ENCODE peak calls at places on chromosome 7, in nine cellular contexts. One of them, this sample, is unnamed.
A peak's percentile ranks its signal among the peaks of the same experiment; 100 is the strongest.

GRCh38 chr7:4998830-4999768 is 40.1 kb upstream of the MMD2 start:
- DNase-seq in neural progenitor cell: no peak
- DNase-seq in adrenal gland: no peak
- DNase-seq in HFF-Myc: no peak
- DNase-seq in right lobe of liver: no peak
- DNase-seq in A549: no peak
- DNase-seq in tibial artery: peak; percentile 33
- DNase-seq in cardiac muscle cell: no peak
- DNase-seq in lower leg skin: no peak
- DNase-seq in this sample: no peak

GRCh38 chr7:43303740-43304241 is 191.3 kb downstream of the HECW1 start:
- DNase-seq in neural progenitor cell: no peak
- DNase-seq in adrenal gland: no peak
- DNase-seq in HFF-Myc: peak; percentile 30
- DNase-seq in right lobe of liver: no peak
- DNase-seq in A549: no peak
- DNase-seq in tibial artery: no peak
- DNase-seq in cardiac muscle cell: no peak
- DNase-seq in lower leg skin: no peak
- DNase-seq in this sample: no peak

GRCh38 chr7:22561356-22561755 is 61.4 kb upstream of the STEAP1B start:
- DNase-seq in neural progenitor cell: peak; percentile 74
- DNase-seq in adrenal gland: peak; percentile 40
- DNase-seq in HFF-Myc: peak; percentile 95
- DNase-seq in right lobe of liver: no peak
- DNase-seq in A549: peak; percentile 55
- DNase-seq in tibial artery: peak; percentile 92
- DNase-seq in cardiac muscle cell: peak; percentile 92
- DNase-seq in lower leg skin: peak; percentile 92
- DNase-seq in this sample: no peak

GRCh38 chr7:130649004-130649790 is 19.4 kb downstream of the COPG2 start:
- DNase-seq in neural progenitor cell: no peak
- DNase-seq in adrenal gland: no peak
- DNase-seq in HFF-Myc: peak; percentile 25
- DNase-seq in right lobe of liver: no peak
- DNase-seq in A549: no peak
- DNase-seq in tibial artery: no peak
- DNase-seq in cardiac muscle cell: no peak
- DNase-seq in lower leg skin: no peak
- DNase-seq in this sample: peak; percentile 64

GRCh38 chr7:41955475-41956243 is 252.8 kb upstream of the INHBA start:
- DNase-seq in neural progenitor cell: peak; percentile 91
- DNase-seq in adrenal gland: peak; percentile 88
- DNase-seq in HFF-Myc: peak; percentile 89
- DNase-seq in right lobe of liver: peak; percentile 71
- DNase-seq in A549: peak; percentile 35
- DNase-seq in tibial artery: peak; percentile 98
- DNase-seq in cardiac muscle cell: peak; percentile 73
- DNase-seq in lower leg skin: peak; percentile 98
- DNase-seq in this sample: no peak

GRCh38 chr7:151981223-151981622 is 25.0 kb downstream of the GALNTL5 start:
- DNase-seq in neural progenitor cell: no peak
- DNase-seq in adrenal gland: no peak
- DNase-seq in HFF-Myc: no peak
- DNase-seq in right lobe of liver: no peak
- DNase-seq in A549: no peak
- DNase-seq in tibial artery: no peak
- DNase-seq in cardiac muscle cell: no peak
- DNase-seq in lower leg skin: no peak
- DNase-seq in this sample: no peak

GRCh38 chr7:26782501-26782900 is 81.9 kb downstream of the SKAP2 start:
- DNase-seq in neural progenitor cell: no peak
- DNase-seq in adrenal gland: no peak
- DNase-seq in HFF-Myc: no peak
- DNase-seq in right lobe of liver: no peak
- DNase-seq in A549: no peak
- DNase-seq in tibial artery: no peak
- DNase-seq in cardiac muscle cell: no peak
- DNase-seq in lower leg skin: no peak
- DNase-seq in this sample: no peak

GRCh38 chr7:101901661-101902491 is 84.5 kb downstream of the CUX1 start:
- DNase-seq in neural progenitor cell: no peak
- DNase-seq in adrenal gland: no peak
- DNase-seq in HFF-Myc: no peak
- DNase-seq in right lobe of liver: peak; percentile 12
- DNase-seq in A549: no peak
- DNase-seq in tibial artery: no peak
- DNase-seq in cardiac muscle cell: no peak
- DNase-seq in lower leg skin: no peak
- DNase-seq in this sample: no peak

DNA sequence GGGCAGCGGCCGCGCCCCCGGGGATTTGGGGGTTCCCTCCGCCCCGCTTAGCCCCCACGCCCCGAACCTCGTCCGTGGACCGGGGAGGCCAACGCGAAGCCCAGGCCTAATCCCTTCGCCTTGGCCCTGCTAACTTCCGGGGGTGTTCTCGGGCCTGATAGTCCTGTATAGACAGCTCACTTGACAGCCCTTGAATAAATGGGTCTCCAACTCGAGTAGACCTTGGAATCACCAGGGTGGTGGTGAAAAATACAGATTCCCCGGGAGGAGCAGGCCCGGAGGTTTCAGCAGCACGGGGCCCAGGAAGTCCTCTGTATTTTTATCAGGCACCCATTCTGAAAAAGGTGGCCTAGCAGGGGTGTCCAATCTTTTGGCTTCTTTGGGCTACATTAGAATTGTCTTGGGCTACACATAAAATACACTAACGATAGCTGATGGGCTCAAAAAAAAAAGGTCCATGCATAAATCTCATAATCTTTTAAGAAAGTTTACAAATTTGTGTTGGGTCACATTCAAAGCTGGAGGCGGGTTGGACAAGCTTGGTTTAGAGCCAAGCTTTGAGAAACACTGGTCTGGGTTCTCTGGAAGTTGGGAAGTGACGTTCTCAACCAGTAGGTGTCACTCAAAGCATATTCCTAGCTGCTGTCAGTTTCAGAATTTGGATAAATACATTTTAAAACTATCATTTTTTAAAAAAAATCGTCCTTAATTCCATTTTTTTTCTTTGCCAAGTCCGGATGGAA is 221.7 kb downstream of the PHTF2 start:
- DNase-seq in neural progenitor cell: peak; percentile 76
- DNase-seq in adrenal gland: peak; percentile 70
- DNase-seq in HFF-Myc: peak; percentile 70
- DNase-seq in right lobe of liver: no peak
- DNase-seq in A549: peak; percentile 80
- DNase-seq in tibial artery: peak; percentile 78
- DNase-seq in cardiac muscle cell: peak; percentile 65
- DNase-seq in lower leg skin: no peak
- DNase-seq in this sample: peak; percentile 65
- H3K4me3 ChIP-seq in neural progenitor cell: peak overlapping the region; percentile 61
- H3K4me3 ChIP-seq in adrenal gland: no peak overlapping the region
- H3K4me3 ChIP-seq in HFF-Myc: peak overlapping the region; percentile 44
- H3K4me3 ChIP-seq in right lobe of liver: peak overlapping the region; percentile 56
- H3K4me3 ChIP-seq in A549: peak overlapping the region; percentile 59
- H3K4me3 ChIP-seq in tibial artery: peak overlapping the region; percentile 67
- H3K4me3 ChIP-seq in cardiac muscle cell: peak overlapping the region; percentile 34
- H3K4me3 ChIP-seq in lower leg skin: peak overlapping the region; percentile 54
- H3K4me3 ChIP-seq in this sample: peak overlapping the region; percentile 60

GRCh38 chr7:107032050-107032449 is 12.5 kb upstream of the PRKAR2B start:
- DNase-seq in neural progenitor cell: no peak
- DNase-seq in adrenal gland: no peak
- DNase-seq in HFF-Myc: no peak
- DNase-seq in right lobe of liver: no peak
- DNase-seq in A549: no peak
- DNase-seq in tibial artery: no peak
- DNase-seq in cardiac muscle cell: no peak
- DNase-seq in lower leg skin: no peak
- DNase-seq in this sample: no peak

GRCh38 chr7:107035446-107035845 is 9.1 kb upstream of the PRKAR2B start:
- DNase-seq in neural progenitor cell: no peak
- DNase-seq in adrenal gland: no peak
- DNase-seq in HFF-Myc: peak; percentile 43
- DNase-seq in right lobe of liver: no peak
- DNase-seq in A549: peak; percentile 43
- DNase-seq in tibial artery: no peak
- DNase-seq in cardiac muscle cell: no peak
- DNase-seq in lower leg skin: no peak
- DNase-seq in this sample: no peak

GRCh38 chr7:107032720-107033438 is 11.6 kb upstream of the PRKAR2B start:
- DNase-seq in neural progenitor cell: no peak
- DNase-seq in adrenal gland: no peak
- DNase-seq in HFF-Myc: no peak
- DNase-seq in right lobe of liver: no peak
- DNase-seq in A549: no peak
- DNase-seq in tibial artery: no peak
- DNase-seq in cardiac muscle cell: no peak
- DNase-seq in lower leg skin: no peak
- DNase-seq in this sample: no peak

GRCh38 chr7:107036535-107036934 is 8.0 kb upstream of the PRKAR2B start:
- DNase-seq in neural progenitor cell: no peak
- DNase-seq in adrenal gland: no peak
- DNase-seq in HFF-Myc: no peak
- DNase-seq in right lobe of liver: no peak
- DNase-seq in A549: no peak
- DNase-seq in tibial artery: no peak
- DNase-seq in cardiac muscle cell: no peak
- DNase-seq in lower leg skin: no peak
- DNase-seq in this sample: no peak

DNA sequence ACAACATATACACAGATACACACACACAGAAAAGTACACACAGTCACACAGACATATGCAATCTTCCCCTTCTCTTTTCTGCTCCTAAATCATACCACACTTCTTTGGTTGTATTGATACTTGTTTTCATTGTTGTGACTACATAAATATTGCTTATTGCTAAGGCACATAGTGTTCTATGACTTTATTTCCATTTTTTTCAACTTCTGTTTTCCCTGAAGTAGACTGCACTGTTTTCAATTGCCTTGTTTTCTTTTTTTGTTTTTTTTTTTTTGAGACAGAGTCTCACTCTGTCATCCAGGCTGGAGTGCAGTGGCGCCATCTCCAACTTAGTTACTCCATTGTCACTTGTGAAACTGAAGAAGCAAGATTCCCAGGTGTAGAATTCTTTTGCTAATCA is 10.0 kb upstream of the PRKAR2B start:
- DNase-seq in neural progenitor cell: no peak
- DNase-seq in adrenal gland: no peak
- DNase-seq in HFF-Myc: no peak
- DNase-seq in right lobe of liver: no peak
- DNase-seq in A549: no peak
- DNase-seq in tibial artery: no peak
- DNase-seq in cardiac muscle cell: no peak
- DNase-seq in lower leg skin: no peak
- DNase-seq in this sample: no peak
- TF ChIP-seq CTCF in neural progenitor cell: no peak
- TF ChIP-seq CTCF in adrenal gland: no peak
- TF ChIP-seq CTCF in HFF-Myc: no peak
- TF ChIP-seq CTCF in right lobe of liver: no peak
- TF ChIP-seq CTCF in A549: no peak
- TF ChIP-seq CTCF in tibial artery: no peak
- TF ChIP-seq CTCF in cardiac muscle cell: no peak
- TF ChIP-seq CTCF in lower leg skin: no peak
- TF ChIP-seq CTCF in this sample: no peak

GRCh38 chr7:96009162-96009561 is 236.8 kb downstream of the DYNC1I1 start:
- DNase-seq in neural progenitor cell: no peak
- DNase-seq in adrenal gland: no peak
- DNase-seq in HFF-Myc: no peak
- DNase-seq in right lobe of liver: no peak
- DNase-seq in A549: no peak
- DNase-seq in tibial artery: no peak
- DNase-seq in cardiac muscle cell: no peak
- DNase-seq in lower leg skin: no peak
- DNase-seq in this sample: no peak
- H3K4me3 ChIP-seq in neural progenitor cell: no peak overlapping the region
- H3K4me3 ChIP-seq in adrenal gland: no peak overlapping the region
- H3K4me3 ChIP-seq in HFF-Myc: no peak overlapping the region
- H3K4me3 ChIP-seq in right lobe of liver: no peak overlapping the region
- H3K4me3 ChIP-seq in A549: no peak overlapping the region
- H3K4me3 ChIP-seq in tibial artery: no peak overlapping the region
- H3K4me3 ChIP-seq in cardiac muscle cell: no peak overlapping the region
- H3K4me3 ChIP-seq in lower leg skin: no peak overlapping the region
- H3K4me3 ChIP-seq in this sample: no peak overlapping the region

GRCh38 chr7:135150072-135150782 is 2.4 kb downstream of the TMEM140 start:
- DNase-seq in neural progenitor cell: no peak
- DNase-seq in adrenal gland: no peak
- DNase-seq in HFF-Myc: no peak
- DNase-seq in right lobe of liver: peak; percentile 65
- DNase-seq in A549: no peak
- DNase-seq in tibial artery: no peak
- DNase-seq in cardiac muscle cell: no peak
- DNase-seq in lower leg skin: no peak
- DNase-seq in this sample: no peak

GRCh38 chr7:135151162-135151932 is 3.5 kb downstream of the TMEM140 start:
- DNase-seq in neural progenitor cell: no peak
- DNase-seq in adrenal gland: no peak
- DNase-seq in HFF-Myc: no peak
- DNase-seq in right lobe of liver: no peak
- DNase-seq in A549: no peak
- DNase-seq in tibial artery: no peak
- DNase-seq in cardiac muscle cell: no peak
- DNase-seq in lower leg skin: no peak
- DNase-seq in this sample: peak; percentile 45

GRCh38 chr7:135143874-135144668 is 3.8 kb upstream of the TMEM140 start:
- DNase-seq in neural progenitor cell: no peak
- DNase-seq in adrenal gland: no peak
- DNase-seq in HFF-Myc: no peak
- DNase-seq in right lobe of liver: no peak
- DNase-seq in A549: no peak
- DNase-seq in tibial artery: no peak
- DNase-seq in cardiac muscle cell: no peak
- DNase-seq in lower leg skin: no peak
- DNase-seq in this sample: no peak

GRCh38 chr7:135147341-135147898 is 452 bp upstream of the TMEM140 start:
- DNase-seq in neural progenitor cell: no peak
- DNase-seq in adrenal gland: no peak
- DNase-seq in HFF-Myc: no peak
- DNase-seq in right lobe of liver: no peak
- DNase-seq in A549: no peak
- DNase-seq in tibial artery: no peak
- DNase-seq in cardiac muscle cell: no peak
- DNase-seq in lower leg skin: no peak
- DNase-seq in this sample: no peak

DNA sequence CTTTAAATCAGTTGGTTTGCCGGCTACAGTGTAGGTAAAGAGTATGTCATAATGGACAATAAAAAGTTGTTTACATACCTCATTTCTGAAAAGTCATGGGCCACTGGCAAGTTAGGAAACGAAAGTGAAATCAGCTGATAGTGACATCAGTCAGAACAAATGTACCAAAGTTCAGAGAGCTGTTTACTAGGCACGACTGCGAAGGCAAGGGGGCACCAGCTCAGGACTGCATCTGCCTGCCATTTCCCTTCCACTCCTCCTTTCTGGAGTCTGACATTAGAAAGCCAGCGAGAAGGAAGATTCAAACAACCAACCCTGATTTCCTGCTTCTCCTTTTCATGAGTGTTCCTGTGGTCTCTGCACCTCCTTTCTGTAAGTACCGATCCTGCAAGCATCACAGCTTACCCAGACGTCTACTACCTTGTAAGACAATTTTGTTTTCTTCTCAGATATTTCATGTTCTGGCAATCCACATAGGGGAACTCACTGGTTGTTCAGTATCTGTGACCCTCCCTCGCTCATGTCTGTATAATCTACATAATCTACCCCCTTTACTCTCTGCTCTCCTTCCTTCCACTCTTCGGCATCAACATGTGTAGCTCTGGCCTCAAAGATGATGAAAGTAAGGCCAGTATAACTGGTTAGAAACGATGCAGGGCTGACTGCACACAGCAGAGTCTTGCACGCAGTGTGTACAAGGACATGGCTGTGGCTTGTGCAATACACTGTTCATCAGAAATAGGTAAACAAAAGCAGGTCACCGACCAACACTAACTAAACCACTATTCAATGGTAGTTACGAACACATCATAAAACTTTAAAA is at the start of gene TMEM140:
- DNase-seq in neural progenitor cell: no peak
- DNase-seq in adrenal gland: no peak
- DNase-seq in HFF-Myc: no peak
- DNase-seq in right lobe of liver: peak; percentile 70
- DNase-seq in A549: no peak
- DNase-seq in tibial artery: no peak
- DNase-seq in cardiac muscle cell: no peak
- DNase-seq in lower leg skin: no peak
- DNase-seq in this sample: peak; percentile 84
- TF ChIP-seq CTCF in neural progenitor cell: no peak
- TF ChIP-seq CTCF in adrenal gland: no peak
- TF ChIP-seq CTCF in HFF-Myc: no peak
- TF ChIP-seq CTCF in right lobe of liver: no peak
- TF ChIP-seq CTCF in A549: no peak
- TF ChIP-seq CTCF in tibial artery: no peak
- TF ChIP-seq CTCF in cardiac muscle cell: no peak
- TF ChIP-seq CTCF in lower leg skin: no peak
- TF ChIP-seq CTCF in this sample: no peak

This sample was measured in GM12865.